ENCODE peak calls at places on chromosomes 4 and X, in five cellular contexts. One of them, this sample, is unnamed.

GRCh38 chrX:151966236-151966635 is 8.2 kb downstream of the GABRE start:
- DNase-seq in stimulated activated CD4-positive, alpha-beta T cell treated with anti-CD3 and anti-CD28 coated beads, TNF-alpha, amount 100 ng/mL, for 4 hours: no peak
- DNase-seq in foreskin fibroblast: no peak
- DNase-seq in cerebellar nuclear complex: no peak
- DNase-seq in A549: no peak
- DNase-seq in this sample: no peak

GRCh38 chrX:120753413-120754251 is 122.0 kb downstream of the CT47B1 start:
- DNase-seq in stimulated activated CD4-positive, alpha-beta T cell treated with anti-CD3 and anti-CD28 coated beads, TNF-alpha, amount 100 ng/mL, for 4 hours: peak; percentile 10
- DNase-seq in cerebellar nuclear complex: no peak
- DNase-seq in A549: no peak
- DNase-seq in foreskin fibroblast: no peak
- DNase-seq in this sample: no peak

GRCh38 chr4:76856183-76856969 is 41.6 kb downstream of the SOWAHB start:
- DNase-seq in foreskin fibroblast: peak; percentile 44
- DNase-seq in A549: peak; percentile 64
- DNase-seq in stimulated activated CD4-positive, alpha-beta T cell treated with anti-CD3 and anti-CD28 coated beads, TNF-alpha, amount 100 ng/mL, for 4 hours: no peak
- DNase-seq in cerebellar nuclear complex: no peak
- DNase-seq in this sample: no peak

GRCh38 chrX:155406429-155406828 is 24.5 kb downstream of the F8A2 start:
- DNase-seq in stimulated activated CD4-positive, alpha-beta T cell treated with anti-CD3 and anti-CD28 coated beads, TNF-alpha, amount 100 ng/mL, for 4 hours: no peak
- DNase-seq in A549: no peak
- DNase-seq in cerebellar nuclear complex: no peak
- DNase-seq in foreskin fibroblast: no peak
- DNase-seq in this sample: no peak

GRCh38 chr4:176849076-176849475 is 56.4 kb upstream of the VEGFC start:
- DNase-seq in cerebellar nuclear complex: no peak
- DNase-seq in A549: no peak
- DNase-seq in stimulated activated CD4-positive, alpha-beta T cell treated with anti-CD3 and anti-CD28 coated beads, TNF-alpha, amount 100 ng/mL, for 4 hours: no peak
- DNase-seq in foreskin fibroblast: peak; percentile 46
- DNase-seq in this sample: no peak

GRCh38 chr4:1722551-1723071 is 1.3 kb downstream of the TACC3 start:
- DNase-seq in stimulated activated CD4-positive, alpha-beta T cell treated with anti-CD3 and anti-CD28 coated beads, TNF-alpha, amount 100 ng/mL, for 4 hours: no peak
- DNase-seq in foreskin fibroblast: no peak
- DNase-seq in A549: no peak
- DNase-seq in cerebellar nuclear complex: no peak
- DNase-seq in this sample: peak; percentile 65

GRCh38 chrX:141220342-141221008 is 21.8 kb downstream of the SPANXC start:
- DNase-seq in cerebellar nuclear complex: no peak
- DNase-seq in stimulated activated CD4-positive, alpha-beta T cell treated with anti-CD3 and anti-CD28 coated beads, TNF-alpha, amount 100 ng/mL, for 4 hours: no peak
- DNase-seq in A549: peak; percentile 50
- DNase-seq in foreskin fibroblast: peak; percentile 13
- DNase-seq in this sample: no peak

GRCh38 chrX:119763175-119763574 is 4.8 kb downstream of the SOWAHD start:
- DNase-seq in stimulated activated CD4-positive, alpha-beta T cell treated with anti-CD3 and anti-CD28 coated beads, TNF-alpha, amount 100 ng/mL, for 4 hours: no peak
- DNase-seq in cerebellar nuclear complex: no peak
- DNase-seq in foreskin fibroblast: peak; percentile 33
- DNase-seq in A549: no peak
- DNase-seq in this sample: no peak

GRCh38 chrX:79182616-79183015 is 38.1 kb downstream of the GPR174 start:
- DNase-seq in A549: no peak
- DNase-seq in cerebellar nuclear complex: no peak
- DNase-seq in foreskin fibroblast: no peak
- DNase-seq in stimulated activated CD4-positive, alpha-beta T cell treated with anti-CD3 and anti-CD28 coated beads, TNF-alpha, amount 100 ng/mL, for 4 hours: no peak
- DNase-seq in this sample: no peak

GRCh38 chr4:7070729-7071511 is 3.1 kb upstream of the GRPEL1 start:
- DNase-seq in foreskin fibroblast: peak; percentile 41
- DNase-seq in stimulated activated CD4-positive, alpha-beta T cell treated with anti-CD3 and anti-CD28 coated beads, TNF-alpha, amount 100 ng/mL, for 4 hours: peak; percentile 76
- DNase-seq in A549: peak; percentile 72
- DNase-seq in cerebellar nuclear complex: peak; percentile 72
- DNase-seq in this sample: peak; percentile 77

GRCh38 chrX:152635941-152636340 is 1.8 kb upstream of the GABRQ start:
- DNase-seq in A549: peak; percentile 65
- DNase-seq in stimulated activated CD4-positive, alpha-beta T cell treated with anti-CD3 and anti-CD28 coated beads, TNF-alpha, amount 100 ng/mL, for 4 hours: no peak
- DNase-seq in cerebellar nuclear complex: no peak
- DNase-seq in foreskin fibroblast: peak; percentile 28
- DNase-seq in this sample: no peak

GRCh38 chr4:8599657-8600056 is 7.1 kb downstream of the CPZ start:
- DNase-seq in stimulated activated CD4-positive, alpha-beta T cell treated with anti-CD3 and anti-CD28 coated beads, TNF-alpha, amount 100 ng/mL, for 4 hours: no peak
- DNase-seq in A549: peak; percentile 17
- DNase-seq in cerebellar nuclear complex: no peak
- DNase-seq in foreskin fibroblast: peak; percentile 30
- DNase-seq in this sample: no peak

GRCh38 chr4:107283587-107284559 is 247.8 kb upstream of the DKK2 start:
- DNase-seq in foreskin fibroblast: peak; percentile 96
- DNase-seq in A549: peak; percentile 2
- DNase-seq in cerebellar nuclear complex: no peak
- DNase-seq in stimulated activated CD4-positive, alpha-beta T cell treated with anti-CD3 and anti-CD28 coated beads, TNF-alpha, amount 100 ng/mL, for 4 hours: no peak
- DNase-seq in this sample: no peak

GRCh38 chr4:54541426-54542118 is 116.2 kb upstream of the KIT start:
- DNase-seq in stimulated activated CD4-positive, alpha-beta T cell treated with anti-CD3 and anti-CD28 coated beads, TNF-alpha, amount 100 ng/mL, for 4 hours: no peak
- DNase-seq in foreskin fibroblast: no peak
- DNase-seq in cerebellar nuclear complex: no peak
- DNase-seq in A549: no peak
- DNase-seq in this sample: no peak

GRCh38 chrX:44903107-44903506 is 30.1 kb downstream of the KDM6A start:
- DNase-seq in stimulated activated CD4-positive, alpha-beta T cell treated with anti-CD3 and anti-CD28 coated beads, TNF-alpha, amount 100 ng/mL, for 4 hours: no peak
- DNase-seq in foreskin fibroblast: peak; percentile 52
- DNase-seq in cerebellar nuclear complex: no peak
- DNase-seq in A549: peak; percentile 65
- DNase-seq in this sample: no peak

GRCh38 chrX:72304877-72305276 is 837 bp downstream of the CITED1 start:
- DNase-seq in A549: no peak
- DNase-seq in stimulated activated CD4-positive, alpha-beta T cell treated with anti-CD3 and anti-CD28 coated beads, TNF-alpha, amount 100 ng/mL, for 4 hours: no peak
- DNase-seq in cerebellar nuclear complex: no peak
- DNase-seq in foreskin fibroblast: no peak
- DNase-seq in this sample: no peak

GRCh38 chr4:127997534-127998388 is 32.6 kb downstream of the ABHD18 start:
- DNase-seq in cerebellar nuclear complex: no peak
- DNase-seq in stimulated activated CD4-positive, alpha-beta T cell treated with anti-CD3 and anti-CD28 coated beads, TNF-alpha, amount 100 ng/mL, for 4 hours: no peak
- DNase-seq in foreskin fibroblast: no peak
- DNase-seq in A549: peak; percentile 71
- DNase-seq in this sample: no peak

GRCh38 chr4:101337688-101338087 is 9.6 kb downstream of the PPP3CA start:
- DNase-seq in foreskin fibroblast: peak; percentile 54
- DNase-seq in A549: no peak
- DNase-seq in cerebellar nuclear complex: no peak
- DNase-seq in stimulated activated CD4-positive, alpha-beta T cell treated with anti-CD3 and anti-CD28 coated beads, TNF-alpha, amount 100 ng/mL, for 4 hours: no peak
- DNase-seq in this sample: no peak

GRCh38 chr4:23333556-23333945 is 556.3 kb downstream of the PPARGC1A start:
- DNase-seq in foreskin fibroblast: no peak
- DNase-seq in stimulated activated CD4-positive, alpha-beta T cell treated with anti-CD3 and anti-CD28 coated beads, TNF-alpha, amount 100 ng/mL, for 4 hours: no peak
- DNase-seq in cerebellar nuclear complex: no peak
- DNase-seq in A549: no peak
- DNase-seq in this sample: no peak

GRCh38 chr4:146654976-146655761 is 16.5 kb downstream of the POU4F2 start:
- DNase-seq in A549: no peak
- DNase-seq in foreskin fibroblast: no peak
- DNase-seq in stimulated activated CD4-positive, alpha-beta T cell treated with anti-CD3 and anti-CD28 coated beads, TNF-alpha, amount 100 ng/mL, for 4 hours: no peak
- DNase-seq in cerebellar nuclear complex: no peak
- DNase-seq in this sample: no peak

GRCh38 chr4:1459664-1460511 is 53.6 kb upstream of the NKX1-1 start:
- DNase-seq in foreskin fibroblast: no peak
- DNase-seq in A549: no peak
- DNase-seq in stimulated activated CD4-positive, alpha-beta T cell treated with anti-CD3 and anti-CD28 coated beads, TNF-alpha, amount 100 ng/mL, for 4 hours: no peak
- DNase-seq in cerebellar nuclear complex: no peak
- DNase-seq in this sample: no peak

GRCh38 chr4:2284934-2285664 is 23.2 kb upstream of the MXD4 start:
- DNase-seq in stimulated activated CD4-positive, alpha-beta T cell treated with anti-CD3 and anti-CD28 coated beads, TNF-alpha, amount 100 ng/mL, for 4 hours: no peak
- DNase-seq in foreskin fibroblast: peak; percentile 64
- DNase-seq in A549: no peak
- DNase-seq in cerebellar nuclear complex: no peak
- DNase-seq in this sample: no peak

GRCh38 chr4:102308032-102308799 is 37.1 kb downstream of the SLC39A8 start:
- DNase-seq in A549: peak; percentile 1
- DNase-seq in stimulated activated CD4-positive, alpha-beta T cell treated with anti-CD3 and anti-CD28 coated beads, TNF-alpha, amount 100 ng/mL, for 4 hours: no peak
- DNase-seq in cerebellar nuclear complex: no peak
- DNase-seq in foreskin fibroblast: no peak
- DNase-seq in this sample: no peak

GRCh38 chr4:73257242-73257994 is 1.2 kb downstream of the ANKRD17 start:
- DNase-seq in cerebellar nuclear complex: peak; percentile 26
- DNase-seq in stimulated activated CD4-positive, alpha-beta T cell treated with anti-CD3 and anti-CD28 coated beads, TNF-alpha, amount 100 ng/mL, for 4 hours: peak; percentile 38
- DNase-seq in A549: peak; percentile 79
- DNase-seq in foreskin fibroblast: peak; percentile 75
- DNase-seq in this sample: peak; percentile 77

GRCh38 chr4:181728567-181728966 is 514.6 kb upstream of the TENM3 start:
- DNase-seq in foreskin fibroblast: no peak
- DNase-seq in cerebellar nuclear complex: no peak
- DNase-seq in A549: no peak
- DNase-seq in stimulated activated CD4-positive, alpha-beta T cell treated with anti-CD3 and anti-CD28 coated beads, TNF-alpha, amount 100 ng/mL, for 4 hours: no peak
- DNase-seq in this sample: no peak

GRCh38 chr4:1204828-1205591 is 32.6 kb upstream of the SPON2 start:
- DNase-seq in A549: no peak
- DNase-seq in cerebellar nuclear complex: no peak
- DNase-seq in stimulated activated CD4-positive, alpha-beta T cell treated with anti-CD3 and anti-CD28 coated beads, TNF-alpha, amount 100 ng/mL, for 4 hours: no peak
- DNase-seq in foreskin fibroblast: no peak
- DNase-seq in this sample: peak; percentile 25

GRCh38 chrX:153878969-153879653 is 6.9 kb downstream of the L1CAM start:
- DNase-seq in foreskin fibroblast: no peak
- DNase-seq in cerebellar nuclear complex: no peak
- DNase-seq in stimulated activated CD4-positive, alpha-beta T cell treated with anti-CD3 and anti-CD28 coated beads, TNF-alpha, amount 100 ng/mL, for 4 hours: no peak
- DNase-seq in A549: no peak
- DNase-seq in this sample: no peak

GRCh38 chr4:182074842-182075241 is 168.4 kb upstream of the TENM3 start:
- DNase-seq in stimulated activated CD4-positive, alpha-beta T cell treated with anti-CD3 and anti-CD28 coated beads, TNF-alpha, amount 100 ng/mL, for 4 hours: no peak
- DNase-seq in A549: no peak
- DNase-seq in foreskin fibroblast: no peak
- DNase-seq in cerebellar nuclear complex: no peak
- DNase-seq in this sample: no peak

GRCh38 chrX:134990475-134991473 is at the start of gene SMIM10:
- DNase-seq in A549: peak; percentile 5
- DNase-seq in cerebellar nuclear complex: no peak
- DNase-seq in stimulated activated CD4-positive, alpha-beta T cell treated with anti-CD3 and anti-CD28 coated beads, TNF-alpha, amount 100 ng/mL, for 4 hours: peak; percentile 0
- DNase-seq in foreskin fibroblast: peak; percentile 76
- DNase-seq in this sample: peak; percentile 86

GRCh38 chr4:40238700-40239548 is 42.1 kb downstream of the RHOH start:
- DNase-seq in stimulated activated CD4-positive, alpha-beta T cell treated with anti-CD3 and anti-CD28 coated beads, TNF-alpha, amount 100 ng/mL, for 4 hours: peak; percentile 62
- DNase-seq in cerebellar nuclear complex: no peak
- DNase-seq in A549: peak; percentile 56
- DNase-seq in foreskin fibroblast: no peak
- DNase-seq in this sample: no peak

GRCh38 chr4:102625232-102625930 is 124.2 kb downstream of the NFKB1 start:
- DNase-seq in cerebellar nuclear complex: no peak
- DNase-seq in A549: peak; percentile 37
- DNase-seq in stimulated activated CD4-positive, alpha-beta T cell treated with anti-CD3 and anti-CD28 coated beads, TNF-alpha, amount 100 ng/mL, for 4 hours: no peak
- DNase-seq in foreskin fibroblast: peak; percentile 42
- DNase-seq in this sample: no peak

GRCh38 chr4:182255421-182256190 is 12.4 kb downstream of the TENM3 start:
- DNase-seq in cerebellar nuclear complex: no peak
- DNase-seq in A549: no peak
- DNase-seq in foreskin fibroblast: no peak
- DNase-seq in stimulated activated CD4-positive, alpha-beta T cell treated with anti-CD3 and anti-CD28 coated beads, TNF-alpha, amount 100 ng/mL, for 4 hours: no peak
- DNase-seq in this sample: no peak

This sample was measured in heart left ventricle.